ENCODE peak calls at places on chromosomes 13 and 19, in eight cellular contexts. I is stromal cell of bone marrow; M is GM19239; J is head of caudate nucleus; X is HuH-7.5; S is pancreas; C is DMS153; B is effector CD4-positive, alpha-beta T cell. T is an unnamed sample.

GRCh38 chr13:113637262-113638160 is 20.5 kb downstream of the ATP4B start:
- DNase-seq in I (no peak), M (no peak), J (no peak), X (no peak), S (peak; percentile 38), C (no peak), B (no peak), T (no peak)

GRCh38 chr13:111512707-111513106 is 192.3 kb downstream of the TEX29 start:
- DNase-seq in I (no peak), M (no peak), J (no peak), X (no peak), S (no peak), C (no peak), B (no peak), T (no peak)

GRCh38 chr19:8592231-8593009 is 15.2 kb upstream of the MYO1F start:
- DNase-seq in I (peak; percentile 71), M (no peak), J (peak; percentile 82), X (no peak), S (peak; percentile 88), C (no peak), B (peak; percentile 93), T (peak; percentile 88)

GRCh38 chr13:46516624-46517318 is 36.2 kb upstream of the LRCH1 start:
- DNase-seq in I (peak; percentile 44), M (no peak), J (peak; percentile 4), X (no peak), S (no peak), C (peak; percentile 70), B (no peak), T (no peak)

GRCh38 chr19:38173324-38174041 is 50.5 kb downstream of the DPF1 start:
- DNase-seq in I (peak; percentile 48), M (no peak), J (peak; percentile 92), X (no peak), S (no peak), C (peak; percentile 94), B (no peak), T (no peak)

GRCh38 chr13:97141564-97142005 is 80.5 kb upstream of the MBNL2 start:
- DNase-seq in I (peak; percentile 64), M (no peak), J (peak; percentile 52), X (peak; percentile 37), S (no peak), C (peak; percentile 81), B (no peak), T (peak; percentile 91)

GRCh38 chr19:50967924-50968708 is 1.3 kb downstream of the KLK6 start:
- DNase-seq in I (no peak), M (no peak), J (peak; percentile 43), X (no peak), S (no peak), C (no peak), B (no peak), T (no peak)

GRCh38 chr13:112784811-112785418 is 95.1 kb downstream of the ATP11A start:
- DNase-seq in I (no peak), M (no peak), J (no peak), X (no peak), S (no peak), C (no peak), B (no peak), T (no peak)

GRCh38 chr13:92537485-92537884 is 689.1 kb upstream of the GPC6 start:
- DNase-seq in I (no peak), M (no peak), J (no peak), X (no peak), S (no peak), C (no peak), B (no peak), T (no peak)

GRCh38 chr13:33682020-33682564 is 135.9 kb upstream of the RFC3 start:
- DNase-seq in I (no peak), M (no peak), J (no peak), X (no peak), S (no peak), C (no peak), B (no peak), T (no peak)

GRCh38 chr13:98428256-98428966 is 148.5 kb downstream of the STK24 start:
- DNase-seq in I (no peak), M (no peak), J (no peak), X (no peak), S (no peak), C (no peak), B (no peak), T (no peak)

GRCh38 chr19:5172859-5173577 is 167.6 kb downstream of the PTPRS start:
- DNase-seq in I (peak; percentile 98), M (no peak), J (peak; percentile 52), X (no peak), S (no peak), C (no peak), B (no peak), T (no peak)

GRCh38 chr19:739998-740715 is 10.8 kb upstream of the MISP start:
- DNase-seq in I (no peak), M (no peak), J (no peak), X (no peak), S (no peak), C (no peak), B (no peak), T (no peak)

GRCh38 chr19:3010871-3011270 is 18.2 kb downstream of the TLE2 start:
- DNase-seq in I (no peak), M (no peak), J (no peak), X (no peak), S (no peak), C (no peak), B (no peak), T (no peak)

GRCh38 chr13:112078879-112079526 is 12.1 kb downstream of the SOX1 start:
- DNase-seq in I (no peak), M (no peak), J (no peak), X (no peak), S (no peak), C (no peak), B (no peak), T (no peak)

GRCh38 chr19:43804443-43804842 is 2.2 kb upstream of the LYPD5 start:
- DNase-seq in I (no peak), M (no peak), J (no peak), X (no peak), S (no peak), C (no peak), B (no peak), T (no peak)

GRCh38 chr13:49421391-49421790 is 22.5 kb downstream of the CAB39L start:
- DNase-seq in I (no peak), M (peak; percentile 28), J (no peak), X (peak; percentile 18), S (no peak), C (no peak), B (no peak), T (no peak)

GRCh38 chr19:51607077-51607476 is 23.1 kb downstream of the SIGLEC5 start:
- DNase-seq in I (no peak), M (peak; percentile 87), J (no peak), X (no peak), S (no peak), C (no peak), B (no peak), T (no peak)

GRCh38 chr13:76856141-76856571 is 30.0 kb downstream of the KCTD12 start:
- DNase-seq in I (peak; percentile 43), M (no peak), J (no peak), X (no peak), S (no peak), C (no peak), B (no peak), T (no peak)

GRCh38 chr19:3324405-3324856 is 42.0 kb upstream of the NFIC start:
- DNase-seq in I (no peak), M (peak; percentile 67), J (peak; percentile 49), X (peak; percentile 87), S (peak; percentile 91), C (no peak), B (peak; percentile 68), T (peak; percentile 78)

GRCh38 chr13:24220086-24220703 is 59.7 kb downstream of the SPATA13 start:
- DNase-seq in I (peak; percentile 76), M (peak; percentile 49), J (peak; percentile 90), X (peak; percentile 49), S (no peak), C (peak; percentile 51), B (peak; percentile 51), T (peak; percentile 78)

GRCh38 chr19:13841339-13842293 is 35.3 kb upstream of the NANOS3 start:
- DNase-seq in I (no peak), M (no peak), J (no peak), X (no peak), S (peak; percentile 74), C (no peak), B (no peak), T (peak; percentile 82)

GRCh38 chr19:48194041-48194871 is 23.8 kb downstream of the ZSWIM9 start:
- DNase-seq in I (no peak), M (peak; percentile 75), J (no peak), X (peak; percentile 61), S (no peak), C (no peak), B (peak; percentile 11), T (no peak)

GRCh38 chr19:42121666-42122069 is 10.6 kb downstream of the POU2F2 start:
- DNase-seq in I (no peak), M (peak; percentile 67), J (peak; percentile 30), X (no peak), S (no peak), C (no peak), B (peak; percentile 76), T (peak; percentile 43)

T was measured in colonic mucosa.